ENCODE peak calls at places on chromosomes 13 and 19, in seven cellular contexts. D is central memory CD4-positive, alpha-beta T cell; A is CD8-positive, alpha-beta memory T cell; N is ELR; X is GM23338; T is activated naive CD4-positive, alpha-beta T cell treated with anti-CD3 and anti-CD28 coated beads for 36 hours; Z is body of pancreas. I is an unnamed sample.

GRCh38 chr19:41064974-41065569 is 23.2 kb upstream of the CYP2A13 start:
- DNase-seq in Z (no peak), X (peak; percentile 88), T (no peak), A (no peak), N (peak; percentile 53), D (no peak), I (no peak)

GRCh38 chr19:966481-967088 is 17.6 kb upstream of the WDR18 start:
- DNase-seq in T (no peak), N (no peak), Z (no peak), D (no peak), X (no peak), A (no peak), I (no peak)

GRCh38 chr13:29532821-29533220 is 62.7 kb downstream of the SLC7A1 start:
- DNase-seq in X (no peak), Z (no peak), N (no peak), D (no peak), A (no peak), T (no peak), I (no peak)

GRCh38 chr13:51066091-51066831 is 44.8 kb downstream of the C13orf42 start:
- DNase-seq in T (no peak), N (peak; percentile 73), X (peak; percentile 25), D (no peak), Z (no peak), A (no peak), I (no peak)

GRCh38 chr13:19090495-19090894 is 91.1 kb downstream of the TUBA3C start:
- DNase-seq in Z (no peak), A (no peak), N (no peak), D (no peak), T (no peak), X (no peak), I (no peak)

GRCh38 chr13:112885782-112886268 is 83.2 kb upstream of the MCF2L start:
- DNase-seq in Z (peak; percentile 95), N (peak; percentile 85), A (no peak), D (no peak), T (no peak), X (peak; percentile 87), I (no peak)

GRCh38 chr19:41426952-41427646 is at the start of gene B3GNT8:
- DNase-seq in D (peak; percentile 16), T (peak; percentile 63), X (peak; percentile 92), Z (peak; percentile 80), N (peak; percentile 64), A (peak; percentile 52), I (peak; percentile 19)

GRCh38 chr13:73146705-73147104 is 87.9 kb downstream of the KLF5 start:
- DNase-seq in Z (no peak), A (no peak), X (no peak), D (no peak), N (peak; percentile 33), T (no peak), I (no peak)

GRCh38 chr13:97407540-97407939 is 26.4 kb upstream of the RAP2A start:
- DNase-seq in Z (no peak), D (no peak), X (no peak), A (no peak), T (no peak), N (no peak), I (no peak)

GRCh38 chr19:44512326-44513298 is 12.3 kb upstream of the ZNF180 start:
- DNase-seq in D (no peak), X (peak; percentile 78), A (no peak), T (peak; percentile 47), N (peak; percentile 66), Z (no peak), I (no peak)

GRCh38 chr13:76873454-76873853 is 12.8 kb downstream of the KCTD12 start:
- DNase-seq in N (no peak), X (no peak), A (no peak), D (no peak), T (no peak), Z (no peak), I (no peak)

GRCh38 chr19:2612619-2613249 is 89.8 kb downstream of the GNG7 start:
- DNase-seq in N (no peak), Z (no peak), D (no peak), T (no peak), X (peak; percentile 52), A (no peak), I (no peak)

GRCh38 chr19:14733574-14733973 is 43.7 kb downstream of the ZNF333 start:
- DNase-seq in T (no peak), N (no peak), D (no peak), X (no peak), A (no peak), Z (no peak), I (no peak)

GRCh38 chr13:21933001-21933400 is 262.1 kb downstream of the FGF9 start:
- DNase-seq in D (no peak), T (no peak), Z (no peak), N (no peak), A (no peak), X (no peak), I (no peak)

GRCh38 chr13:99275093-99275469 is 16.9 kb upstream of the GPR18 start:
- DNase-seq in N (peak; percentile 79), T (peak; percentile 76), X (no peak), A (peak; percentile 32), D (peak; percentile 51), Z (no peak), I (peak; percentile 58)

GRCh38 chr13:73608157-73608516 is 526.1 kb downstream of the KLF12 start:
- DNase-seq in Z (no peak), T (no peak), X (no peak), N (no peak), D (no peak), A (no peak), I (no peak)

GRCh38 chr19:55406869-55407624 is 541 bp downstream of the UBE2S start:
- DNase-seq in N (peak; percentile 47), A (peak; percentile 30), T (peak; percentile 40), D (no peak), X (no peak), Z (peak; percentile 42), I (no peak)

GRCh38 chr19:4639531-4640246 is 373 bp downstream of the TNFAIP8L1 start:
- DNase-seq in X (no peak), N (no peak), A (no peak), T (peak; percentile 30), Z (peak; percentile 32), D (peak; percentile 9), I (no peak)

GRCh38 chr19:5695649-5696195 is 5.6 kb downstream of the RPL36 start:
- DNase-seq in N (no peak), D (no peak), A (no peak), Z (no peak), X (peak; percentile 24), T (no peak), I (no peak)

GRCh38 chr13:98222081-98222554 is 45.0 kb upstream of the RNF113B start:
- DNase-seq in Z (peak; percentile 88), X (no peak), D (no peak), T (no peak), A (no peak), N (peak; percentile 43), I (no peak)

GRCh38 chr13:93029536-93029935 is 197.1 kb upstream of the GPC6 start:
- DNase-seq in D (no peak), Z (no peak), A (no peak), T (no peak), N (no peak), X (no peak), I (no peak)

GRCh38 chr19:38919837-38920528 is 8.0 kb upstream of the CCER2 start:
- DNase-seq in N (no peak), Z (no peak), D (no peak), T (no peak), A (no peak), X (no peak), I (no peak)

GRCh38 chr13:39269411-39269810 is 231.2 kb downstream of the NHLRC3 start:
- DNase-seq in Z (no peak), T (no peak), D (no peak), X (no peak), N (no peak), A (no peak), I (no peak)

GRCh38 chr13:33483471-33483870 is 197.9 kb upstream of the STARD13 start:
- DNase-seq in N (peak; percentile 92), A (no peak), X (no peak), D (no peak), Z (no peak), T (no peak), I (no peak)

GRCh38 chr13:37074703-37075102 is 15.2 kb upstream of the SUPT20H start:
- DNase-seq in Z (no peak), X (peak; percentile 48), T (no peak), A (no peak), N (peak; percentile 57), D (no peak), I (no peak)

GRCh38 chr19:13215572-13216380 is 65.6 kb downstream of the IER2 start:
- DNase-seq in Z (no peak), X (no peak), A (no peak), T (peak; percentile 51), N (peak; percentile 33), D (peak; percentile 39), I (peak; percentile 18)

GRCh38 chr19:48553676-48554384 is 1.9 kb downstream of the SULT2B1 start:
- DNase-seq in Z (peak; percentile 52), T (no peak), D (no peak), X (peak; percentile 61), N (peak; percentile 90), A (no peak), I (no peak)

GRCh38 chr19:7658219-7658686 is 10.6 kb upstream of the RETN start:
- DNase-seq in N (no peak), A (no peak), T (peak; percentile 81), X (peak; percentile 63), Z (no peak), D (peak; percentile 62), I (no peak)

GRCh38 chr13:49213539-49213938 is 6.6 kb upstream of the MLNR start:
- DNase-seq in T (no peak), N (no peak), A (no peak), D (no peak), X (no peak), Z (no peak), I (no peak)

GRCh38 chr13:77918391-77919261 is at the start of gene EDNRB:
- DNase-seq in N (peak; percentile 42), X (peak; percentile 81), A (no peak), D (no peak), T (peak; percentile 7), Z (peak; percentile 15), I (no peak)

GRCh38 chr13:46179576-46180368 is 2.2 kb downstream of the LCP1 start:
- DNase-seq in N (no peak), A (peak; percentile 68), X (no peak), Z (no peak), D (peak; percentile 79), T (peak; percentile 87), I (peak; percentile 61)

GRCh38 chr13:46687810-46688209 is 109.2 kb downstream of the ESD start:
- DNase-seq in A (no peak), D (no peak), T (peak; percentile 25), N (peak; percentile 46), X (peak; percentile 80), Z (peak; percentile 22), I (no peak)

GRCh38 chr19:51501594-51502263 is at the start of gene SIGLEC12:
- DNase-seq in X (no peak), D (no peak), T (peak; percentile 35), Z (no peak), N (no peak), A (no peak), I (no peak)

GRCh38 chr19:48806818-48807589 is 3.8 kb downstream of the BCAT2 start:
- DNase-seq in N (no peak), D (no peak), Z (peak; percentile 49), X (peak; percentile 68), A (no peak), T (no peak), I (no peak)

GRCh38 chr19:11375143-11375948 is 880 bp downstream of the SWSAP1 start:
- DNase-seq in A (peak; percentile 65), X (peak; percentile 79), N (no peak), T (peak; percentile 91), Z (peak; percentile 64), D (peak; percentile 79), I (peak; percentile 75)

GRCh38 chr13:34546841-34547240 is 395.2 kb upstream of the NBEA start:
- DNase-seq in Z (no peak), X (no peak), T (no peak), N (no peak), A (no peak), D (no peak), I (no peak)

I was measured in T-helper 1 cell.